ENCODE peak calls at places on chromosomes 3 and 15, in five cellular contexts. Y, M, P, K and A are unnamed samples. For H3K4me1, the result is how much of the 10 kb centered on the place peaks cover.

GRCh38 chr15:52709172-52709979 is 30.2 kb upstream of the ATOSA start:
- DNase-seq in Y (peak), M (no peak), P (peak), K (no peak), A (peak)

GRCh38 chr3:26100176-26100575 is 310.3 kb downstream of the OXSM start:
- DNase-seq in Y (no peak), M (no peak), P (no peak), K (no peak), A (no peak)

GRCh38 chr15:40097968-40098476 is 10.7 kb downstream of the BMF start:
- DNase-seq in Y (no peak), M (no peak), P (peak), K (peak), A (peak)

GRCh38 chr15:53644681-53645080 is 114.8 kb downstream of the WDR72 start:
- DNase-seq in Y (no peak), M (no peak), P (no peak), K (no peak), A (no peak)

GRCh38 chr3:191051037-191051436 is 148.0 kb upstream of the OSTN start:
- DNase-seq in Y (peak), M (peak), P (peak), K (peak), A (peak)

GRCh38 chr3:149388714-149389417 is 11.4 kb upstream of the TM4SF1 start:
- DNase-seq in Y (peak), M (no peak), P (no peak), K (no peak), A (no peak)

GRCh38 chr3:50696276-50696675 is 21.5 kb downstream of the DOCK3 start:
- DNase-seq in Y (no peak), M (no peak), P (no peak), K (no peak), A (no peak)

GRCh38 chr3:54047568-54047967 is 74.8 kb upstream of the CACNA2D3 start:
- DNase-seq in Y (no peak), M (no peak), P (no peak), K (peak), A (no peak)

GRCh38 chr3:125324341-125324740 is 50.8 kb downstream of the ZNF148 start:
- DNase-seq in Y (peak), M (no peak), P (no peak), K (no peak), A (no peak)

GRCh38 chr3:134937256-134938023 is 142.4 kb downstream of the EPHB1 start:
- DNase-seq in Y (no peak), M (peak), P (no peak), K (no peak), A (no peak)

GRCh38 chr15:64596701-64597468 is 136.5 kb downstream of the ZNF609 start:
- DNase-seq in Y (no peak), M (peak), P (peak), K (peak), A (no peak)

GRCh38 chr3:41808152-41808551 is 153.8 kb downstream of the ULK4 start:
- DNase-seq in Y (no peak), M (no peak), P (no peak), K (peak), A (no peak)

GRCh38 chr3:46910166-46910760 is 32.7 kb downstream of the PTH1R start:
- DNase-seq in Y (no peak), M (no peak), P (no peak), K (no peak), A (no peak)

GRCh38 chr3:125644036-125645025 is 49.0 kb upstream of the OSBPL11 start:
- DNase-seq in Y (peak), M (no peak), P (no peak), K (peak), A (no peak)

GRCh38 chr15:101024111-101024695 is 105.0 kb downstream of the LRRK1 start:
- DNase-seq in Y (no peak), M (no peak), P (no peak), K (peak), A (no peak)

GRCh38 chr15:97084650-97085049 is 754.1 kb downstream of the NR2F2 start:
- DNase-seq in Y (no peak), M (no peak), P (peak), K (no peak), A (no peak)

GRCh38 chr15:71091601-71092000 is 23.7 kb upstream of the THSD4 start:
- DNase-seq in Y (no peak), M (no peak), P (no peak), K (no peak), A (no peak)

GRCh38 chr3:43031490-43032216 is 52.5 kb downstream of the GASK1A start:
- DNase-seq in Y (peak), M (no peak), P (no peak), K (peak), A (no peak)

GRCh38 chr3:72347819-72348319 is 500.4 kb downstream of the SHQ1 start:
- DNase-seq in Y (peak), M (no peak), P (no peak), K (peak), A (no peak)

GRCh38 chr3:140529096-140529495 is 148.8 kb upstream of the TRIM42 start:
- DNase-seq in Y (peak), M (no peak), P (no peak), K (peak), A (no peak)

GRCh38 chr15:74653426-74654082 is 37.9 kb downstream of the CLK3 start:
- DNase-seq in Y (peak), M (no peak), P (no peak), K (peak), A (peak)

GRCh38 chr3:83002869-83003445 is 1241.5 kb upstream of the GBE1 start:
- DNase-seq in Y (no peak), M (no peak), P (peak), K (no peak), A (peak)

GRCh38 chr15:34436956-34437442 is 609 bp downstream of the GOLGA8A start:
- DNase-seq in Y (no peak), M (peak), P (peak), K (peak), A (no peak)

GRCh38 chr3:31704651-31705179 is 172.0 kb downstream of the STT3B start:
- DNase-seq in Y (no peak), M (no peak), P (no peak), K (peak), A (no peak)

GRCh38 chr3:150447084-150447483 is 39.0 kb downstream of the TSC22D2 start:
- DNase-seq in Y (peak), M (no peak), P (no peak), K (no peak), A (no peak)

GRCh38 chr3:59608356-59608755 is 558.5 kb upstream of the CFAP20DC start:
- DNase-seq in Y (no peak), M (no peak), P (no peak), K (no peak), A (no peak)

GRCh38 chr3:4376499-4376898 is 73.3 kb downstream of the SETMAR start:
- DNase-seq in Y (no peak), M (no peak), P (no peak), K (peak), A (no peak)

GRCh38 chr3:12195231-12195630 is 36.5 kb upstream of the TIMP4 start:
- DNase-seq in Y (peak), M (no peak), P (no peak), K (peak), A (no peak)

GRCh38 chr3:46719044-46719565 is 1.4 kb upstream of the PRSS50 start:
- DNase-seq in Y (no peak), M (no peak), P (no peak), K (no peak), A (no peak)

GRCh38 chr3:131636266-131636775 is 133.6 kb upstream of the MRPL3 start:
- DNase-seq in Y (no peak), M (no peak), P (no peak), K (no peak), A (no peak)

GRCh38 chr15:68385671-68386586 is 46.0 kb downstream of the ITGA11 start:
- DNase-seq in Y (no peak), M (no peak), P (no peak), K (no peak), A (no peak)

GRCh38 chr3:52299815-52300611 is 12.4 kb downstream of the GLYCTK start:
- DNase-seq in Y (peak), M (no peak), P (no peak), K (peak), A (peak)

GRCh38 chr3:156677120-156677479 is 2.7 kb downstream of the TIPARP start:
- DNase-seq in Y (no peak), M (no peak), P (no peak), K (peak), A (no peak)

GRCh38 chr3:174810256-174810655 is 48.9 kb upstream of the NAALADL2 start:
- DNase-seq in Y (no peak), M (no peak), P (no peak), K (no peak), A (no peak)

GRCh38 chr3:61725851-61726333 is 164.5 kb downstream of the PTPRG start:
- DNase-seq in Y (peak), M (no peak), P (no peak), K (peak), A (no peak)

GRCh38 chr15:45276851-45277250 is 24.8 kb downstream of the SLC28A2 start:
- DNase-seq in Y (peak), M (no peak), P (peak), K (peak), A (peak)

GRCh38 chr3:132637590-132637989 is 22.0 kb downstream of the ACAD11 start:
- DNase-seq in Y (peak), M (no peak), P (no peak), K (peak), A (no peak)

GRCh38 chr15:31338879-31339557 is 12.4 kb downstream of the KLF13 start:
- DNase-seq in Y (peak), M (no peak), P (no peak), K (peak), A (no peak)

GRCh38 chr15:31335991-31336942 is 9.6 kb downstream of the KLF13 start:
- DNase-seq in Y (peak), M (no peak), P (peak), K (no peak), A (no peak)

GRCh38 chr15:31336943-31337295 is 10.3 kb downstream of the KLF13 start:
- DNase-seq in Y (peak), M (no peak), P (no peak), K (no peak), A (no peak)

GRCh38 chr15:31338318-31338878 is 11.8 kb downstream of the KLF13 start:
- DNase-seq in Y (no peak), M (no peak), P (no peak), K (no peak), A (peak)

DNA sequence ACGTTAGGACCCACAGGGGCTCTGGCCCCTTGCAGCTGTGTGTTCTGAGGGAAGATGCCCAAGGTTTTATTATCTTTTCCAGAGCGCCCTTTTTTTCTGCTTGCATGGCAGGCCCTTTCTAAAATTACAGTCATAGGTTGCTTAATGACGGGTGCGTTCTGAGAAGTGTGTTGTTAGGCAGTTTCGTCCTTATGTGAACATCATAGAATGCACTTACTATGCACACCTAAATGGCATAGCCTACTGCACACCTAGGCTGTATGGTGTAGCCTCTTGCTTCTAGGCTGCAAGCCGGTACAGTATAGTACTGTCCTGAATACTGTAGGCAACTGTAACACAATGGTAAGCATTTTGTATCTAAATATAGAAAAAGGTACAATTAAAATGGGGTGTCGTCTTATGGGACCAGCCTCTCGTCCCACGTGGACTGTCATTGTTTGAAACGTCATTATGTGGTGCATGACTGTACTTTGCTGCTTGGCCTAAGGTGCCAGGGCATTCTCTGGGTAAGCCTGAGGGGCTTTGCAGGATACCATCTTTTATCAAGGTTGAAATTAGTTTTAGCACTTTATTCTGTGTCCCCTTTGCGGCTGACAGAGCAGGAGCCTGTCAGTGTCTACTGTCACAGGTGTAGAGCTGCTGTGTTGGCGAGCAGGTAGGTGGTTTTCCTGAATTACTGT is 10.9 kb downstream of the KLF13 start:
- DNase-seq in Y (no peak), M (no peak), P (peak), K (no peak), A (no peak)
- H3K4me1 ChIP-seq in Y (under half), M (under half), P (half or more), K (under half), A (half or more)

GRCh38 chr3:113559011-113559410 is 26.7 kb downstream of the SIDT1 start:
- DNase-seq in Y (no peak), M (no peak), P (no peak), K (no peak), A (no peak)

GRCh38 chr3:113560265-113560664 is 27.9 kb downstream of the SIDT1 start:
- DNase-seq in Y (no peak), M (no peak), P (no peak), K (no peak), A (no peak)

GRCh38 chr3:113556556-113557335 is 24.4 kb downstream of the SIDT1 start:
- DNase-seq in Y (peak), M (no peak), P (no peak), K (no peak), A (no peak)

GRCh38 chr3:113555138-113555537 is 22.8 kb downstream of the SIDT1 start:
- DNase-seq in Y (no peak), M (no peak), P (no peak), K (no peak), A (no peak)

DNA sequence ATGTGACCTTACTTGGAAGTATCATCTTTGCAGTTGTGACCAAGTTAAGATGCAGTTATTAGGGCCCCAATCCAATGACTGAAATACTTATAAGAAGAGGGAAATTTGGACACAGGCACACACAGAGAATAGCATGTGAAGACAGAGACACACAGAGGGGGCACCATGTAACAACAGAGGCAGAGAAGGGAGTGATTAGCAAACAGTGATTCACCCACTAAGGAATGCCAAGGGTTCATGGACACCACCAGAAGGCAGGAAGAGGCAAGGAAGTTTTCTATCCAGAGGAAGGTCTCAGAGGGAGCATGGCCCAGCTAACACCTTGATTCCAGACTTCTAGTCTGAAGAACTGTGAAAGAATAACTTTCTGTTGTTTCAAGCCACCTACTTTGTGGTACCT is 25.0 kb downstream of the SIDT1 start:
- DNase-seq in Y (no peak), M (no peak), P (no peak), K (peak), A (no peak)
- H2AFZ ChIP-seq in Y (no peak), M (no peak), P (no peak), K (no peak), A (no peak)

DNA sequence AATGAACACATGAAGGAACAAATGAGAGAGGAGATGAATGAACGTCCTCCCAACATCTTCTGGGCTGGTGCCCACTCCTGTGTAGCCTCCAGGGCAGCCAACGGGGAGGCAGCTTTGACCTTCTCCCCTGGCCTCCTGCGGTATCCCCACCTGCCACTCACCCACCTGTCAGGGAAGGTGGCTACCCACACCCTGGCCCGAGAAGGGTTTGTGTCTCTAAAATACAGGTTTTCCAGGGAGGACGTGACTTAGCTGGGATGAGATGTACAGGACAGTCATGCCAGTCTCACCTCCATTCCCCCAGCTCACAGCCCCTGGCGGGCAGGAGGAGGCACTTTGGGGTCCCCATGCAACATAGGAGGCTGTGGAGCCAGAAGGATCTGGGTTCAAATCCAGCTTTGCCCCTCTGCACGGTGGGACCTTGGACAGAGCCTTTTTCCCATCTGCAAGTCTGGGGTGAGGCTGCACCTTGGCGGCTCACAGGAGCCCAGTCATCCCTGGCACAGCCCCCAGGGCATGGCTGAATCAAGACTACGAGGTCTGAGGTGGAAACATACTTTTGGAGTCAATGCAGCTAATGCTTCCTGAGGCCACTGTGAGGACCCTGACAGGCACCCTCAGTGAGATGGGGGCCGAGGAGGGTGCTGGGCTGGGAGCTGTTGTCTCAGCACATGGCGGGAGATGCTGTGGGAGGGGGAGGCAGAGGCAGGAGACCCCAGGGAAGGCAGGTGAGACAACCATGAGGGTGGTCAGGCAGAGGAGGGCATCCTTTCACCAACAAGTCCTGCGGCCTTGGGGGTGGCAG is 11.1 kb upstream of the PLXND1 start:
- DNase-seq in Y (no peak), M (no peak), P (no peak), K (no peak), A (no peak)
- H3K4me1 ChIP-seq in Y (under half), M (under half), P (under half), K (under half), A (under half)

GRCh38 chr3:44477312-44478030 is at the start of gene ZNF445:
- DNase-seq in Y (peak), M (peak), P (peak), K (peak), A (peak)

GRCh38 chr3:44476181-44476599 is 1.3 kb downstream of the ZNF445 start:
- DNase-seq in Y (peak), M (no peak), P (no peak), K (peak), A (peak)

GRCh38 chr3:44476963-44477311 is 533 bp downstream of the ZNF445 start:
- DNase-seq in Y (no peak), M (no peak), P (no peak), K (no peak), A (no peak)

GRCh38 chr3:44478055-44478468 is 592 bp upstream of the ZNF445 start:
- DNase-seq in Y (no peak), M (no peak), P (no peak), K (peak), A (no peak)

GRCh38 chr3:44478606-44479094 is 1.2 kb upstream of the ZNF445 start:
- DNase-seq in Y (no peak), M (no peak), P (no peak), K (no peak), A (no peak)
- H2AFZ ChIP-seq in Y (no peak), M (peak), P (peak), K (peak), A (no peak)

DNA sequence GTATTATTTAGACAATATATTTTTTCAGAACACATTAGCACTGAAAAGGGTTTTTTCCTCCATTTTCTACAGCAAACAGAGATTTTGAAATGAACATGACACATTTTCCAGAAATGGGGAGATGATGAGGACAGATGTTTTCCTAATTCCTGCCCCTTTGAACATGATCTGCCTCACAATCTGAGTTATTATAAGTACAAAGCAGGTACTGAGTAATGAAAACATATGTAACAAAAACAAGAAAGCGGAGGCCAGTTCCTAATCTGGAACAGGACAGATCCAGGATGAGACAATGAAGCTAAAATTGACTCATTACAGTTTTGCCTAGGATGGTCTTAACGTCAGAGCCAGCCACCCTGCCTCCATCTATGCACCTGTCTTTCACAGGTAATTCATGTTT is 642.8 kb upstream of the NR2F2 start:
- DNase-seq in Y (peak), M (no peak), P (no peak), K (no peak), A (no peak)
- H3K4me1 ChIP-seq in Y (under half), M (under half), P (under half), K (under half), A (under half)

GRCh38 chr3:115164374-115165221 is 17.5 kb upstream of the ZBTB20 start:
- DNase-seq in Y (no peak), M (no peak), P (no peak), K (peak), A (no peak)

GRCh38 chr3:115165701-115166100 is 18.6 kb upstream of the ZBTB20 start:
- DNase-seq in Y (no peak), M (no peak), P (no peak), K (peak), A (no peak)

GRCh38 chr3:115161866-115162265 is 14.8 kb upstream of the ZBTB20 start:
- DNase-seq in Y (no peak), M (no peak), P (no peak), K (no peak), A (no peak)

GRCh38 chr3:115169808-115170207 is 22.7 kb upstream of the ZBTB20 start:
- DNase-seq in Y (peak), M (no peak), P (no peak), K (peak), A (no peak)

DNA sequence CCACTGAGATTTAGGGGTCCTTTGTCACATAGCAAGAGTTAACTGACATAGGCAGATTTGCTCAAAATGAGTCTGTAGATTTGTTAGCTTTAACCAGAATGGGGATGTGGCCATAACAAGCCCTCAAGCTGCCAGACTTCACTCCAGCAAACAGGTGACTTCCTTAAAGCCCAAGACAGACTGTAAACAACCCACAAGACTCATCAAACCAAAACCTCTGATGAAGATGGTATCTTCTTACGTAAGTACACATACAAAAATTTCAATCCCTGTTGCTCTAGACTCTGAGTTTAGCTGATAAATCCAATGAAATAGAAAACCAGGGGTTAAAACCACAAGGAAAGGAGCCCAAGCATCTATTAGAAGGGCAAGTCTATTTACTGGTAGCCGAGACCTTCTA is 18.2 kb upstream of the ZBTB20 start:
- DNase-seq in Y (no peak), M (no peak), P (no peak), K (no peak), A (no peak)
- H2AFZ ChIP-seq in Y (no peak), M (no peak), P (no peak), K (peak), A (no peak)

GRCh38 chr3:195811756-195812155 is at the start of gene MUC4:
- DNase-seq in Y (no peak), M (no peak), P (no peak), K (no peak), A (no peak)
- H3K4me1 ChIP-seq in Y (under half), M (under half), P (under half), K (under half), A (under half)

GRCh38 chr3:155010416-155010815 is 69.7 kb upstream of the MME start:
- DNase-seq in Y (peak), M (no peak), P (no peak), K (no peak), A (no peak)
- H2AFZ ChIP-seq in Y (no peak), M (no peak), P (no peak), K (no peak), A (no peak)